ENCODE peak calls at places on chromosomes 4 and X, in nine cellular contexts. One of them, this sample, is unnamed.
A peak's percentile ranks its signal among the peaks of the same experiment; 100 is the strongest.

GRCh38 chr4:106717094-106717493 is 319.0 kb downstream of the DKK2 start:
- DNase-seq in lower lobe of right lung: no peak
- DNase-seq in breast epithelium: no peak
- DNase-seq in cardiac fibroblast: no peak
- DNase-seq in SK-N-SH: no peak
- DNase-seq in AG10803: peak; percentile 86
- DNase-seq in uterus: no peak
- DNase-seq in PC-3: no peak
- DNase-seq in adrenal gland: no peak
- DNase-seq in this sample: no peak

GRCh38 chr4:130395871-130396270 is 1299.9 kb downstream of the C4orf33 start:
- DNase-seq in AG10803: peak; percentile 70
- DNase-seq in cardiac fibroblast: peak; percentile 95
- DNase-seq in uterus: no peak
- DNase-seq in breast epithelium: no peak
- DNase-seq in adrenal gland: no peak
- DNase-seq in lower lobe of right lung: no peak
- DNase-seq in SK-N-SH: no peak
- DNase-seq in PC-3: peak; percentile 73
- DNase-seq in this sample: no peak

GRCh38 chr4:52979020-52979419 is 116.9 kb downstream of the RASL11B start:
- DNase-seq in breast epithelium: no peak
- DNase-seq in lower lobe of right lung: no peak
- DNase-seq in AG10803: no peak
- DNase-seq in cardiac fibroblast: peak; percentile 37
- DNase-seq in uterus: no peak
- DNase-seq in PC-3: peak; percentile 20
- DNase-seq in SK-N-SH: no peak
- DNase-seq in adrenal gland: no peak
- DNase-seq in this sample: no peak

GRCh38 chrX:20029728-20030127 is 38.9 kb upstream of the BCLAF3 start:
- DNase-seq in SK-N-SH: no peak
- DNase-seq in breast epithelium: no peak
- DNase-seq in uterus: no peak
- DNase-seq in adrenal gland: no peak
- DNase-seq in cardiac fibroblast: no peak
- DNase-seq in lower lobe of right lung: no peak
- DNase-seq in AG10803: no peak
- DNase-seq in PC-3: peak; percentile 88
- DNase-seq in this sample: no peak

GRCh38 chrX:77658886-77659285 is 127.1 kb downstream of the ATRX start:
- DNase-seq in adrenal gland: no peak
- DNase-seq in uterus: no peak
- DNase-seq in AG10803: no peak
- DNase-seq in SK-N-SH: no peak
- DNase-seq in PC-3: no peak
- DNase-seq in breast epithelium: no peak
- DNase-seq in lower lobe of right lung: no peak
- DNase-seq in cardiac fibroblast: no peak
- DNase-seq in this sample: no peak

GRCh38 chrX:140053841-140054240 is 88.5 kb upstream of the CXorf66 start:
- DNase-seq in cardiac fibroblast: no peak
- DNase-seq in lower lobe of right lung: no peak
- DNase-seq in adrenal gland: no peak
- DNase-seq in breast epithelium: no peak
- DNase-seq in SK-N-SH: no peak
- DNase-seq in uterus: no peak
- DNase-seq in PC-3: no peak
- DNase-seq in AG10803: no peak
- DNase-seq in this sample: no peak

GRCh38 chr4:149914521-149915115 is 99.0 kb upstream of the IQCM start:
- DNase-seq in SK-N-SH: peak; percentile 69
- DNase-seq in AG10803: peak; percentile 65
- DNase-seq in breast epithelium: no peak
- DNase-seq in uterus: peak; percentile 15
- DNase-seq in PC-3: peak; percentile 66
- DNase-seq in adrenal gland: peak; percentile 42
- DNase-seq in lower lobe of right lung: no peak
- DNase-seq in cardiac fibroblast: peak; percentile 73
- DNase-seq in this sample: peak; percentile 40

GRCh38 chrX:130834149-130834548 is 68.9 kb downstream of the ENOX2 start:
- DNase-seq in uterus: no peak
- DNase-seq in adrenal gland: no peak
- DNase-seq in lower lobe of right lung: no peak
- DNase-seq in PC-3: no peak
- DNase-seq in cardiac fibroblast: no peak
- DNase-seq in SK-N-SH: no peak
- DNase-seq in breast epithelium: no peak
- DNase-seq in AG10803: no peak
- DNase-seq in this sample: no peak

GRCh38 chrX:34810911-34811310 is 131.7 kb upstream of the FAM47B start:
- DNase-seq in breast epithelium: no peak
- DNase-seq in uterus: no peak
- DNase-seq in cardiac fibroblast: no peak
- DNase-seq in adrenal gland: no peak
- DNase-seq in lower lobe of right lung: no peak
- DNase-seq in AG10803: no peak
- DNase-seq in SK-N-SH: no peak
- DNase-seq in PC-3: no peak
- DNase-seq in this sample: no peak

GRCh38 chr4:1938027-1938426 is 66.8 kb downstream of the NSD2 start:
- DNase-seq in AG10803: no peak
- DNase-seq in uterus: no peak
- DNase-seq in lower lobe of right lung: no peak
- DNase-seq in adrenal gland: no peak
- DNase-seq in PC-3: no peak
- DNase-seq in SK-N-SH: no peak
- DNase-seq in breast epithelium: no peak
- DNase-seq in cardiac fibroblast: peak; percentile 20
- DNase-seq in this sample: no peak

GRCh38 chr4:48570646-48571220 is 80.7 kb downstream of the ZAR1 start:
- DNase-seq in PC-3: peak; percentile 34
- DNase-seq in cardiac fibroblast: peak; percentile 80
- DNase-seq in AG10803: peak; percentile 55
- DNase-seq in SK-N-SH: no peak
- DNase-seq in adrenal gland: no peak
- DNase-seq in uterus: no peak
- DNase-seq in breast epithelium: no peak
- DNase-seq in lower lobe of right lung: no peak
- DNase-seq in this sample: no peak

GRCh38 chr4:186669159-186669720 is 54.4 kb downstream of the FAT1 start:
- DNase-seq in breast epithelium: no peak
- DNase-seq in adrenal gland: no peak
- DNase-seq in cardiac fibroblast: peak; percentile 82
- DNase-seq in PC-3: peak; percentile 59
- DNase-seq in SK-N-SH: peak; percentile 36
- DNase-seq in uterus: no peak
- DNase-seq in lower lobe of right lung: no peak
- DNase-seq in AG10803: peak; percentile 89
- DNase-seq in this sample: no peak

DNA sequence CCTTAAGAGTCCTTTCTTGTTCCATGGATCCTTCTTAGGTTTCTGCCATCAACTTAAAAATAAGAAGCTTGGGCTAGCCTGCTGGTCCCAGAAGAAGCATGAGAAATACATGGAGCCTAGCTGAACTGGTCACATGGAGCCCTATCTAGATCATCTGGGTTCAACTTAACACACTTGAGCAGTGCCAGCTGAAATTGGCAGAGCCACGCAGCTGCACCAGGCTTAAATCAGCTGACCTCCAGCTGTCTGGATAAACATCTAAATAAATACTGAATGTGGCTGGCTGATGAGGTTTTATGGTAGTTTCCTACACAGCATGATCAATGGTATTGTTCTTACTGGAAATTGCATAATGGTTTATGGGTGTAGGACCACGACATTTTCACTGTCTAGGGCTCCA is 598.4 kb upstream of the FAM241A start:
- DNase-seq in AG10803: peak; percentile 8
- DNase-seq in SK-N-SH: no peak
- DNase-seq in PC-3: no peak
- DNase-seq in breast epithelium: no peak
- DNase-seq in cardiac fibroblast: no peak
- DNase-seq in uterus: no peak
- DNase-seq in adrenal gland: no peak
- DNase-seq in lower lobe of right lung: no peak
- DNase-seq in this sample: no peak
- TF ChIP-seq CTCF in AG10803: no peak
- TF ChIP-seq CTCF in SK-N-SH: no peak
- TF ChIP-seq CTCF in PC-3: no peak
- TF ChIP-seq CTCF in breast epithelium: no peak
- TF ChIP-seq CTCF in cardiac fibroblast: no peak
- TF ChIP-seq CTCF in uterus: no peak
- TF ChIP-seq CTCF in adrenal gland: no peak
- TF ChIP-seq CTCF in lower lobe of right lung: no peak
- TF ChIP-seq CTCF in this sample: no peak

DNA sequence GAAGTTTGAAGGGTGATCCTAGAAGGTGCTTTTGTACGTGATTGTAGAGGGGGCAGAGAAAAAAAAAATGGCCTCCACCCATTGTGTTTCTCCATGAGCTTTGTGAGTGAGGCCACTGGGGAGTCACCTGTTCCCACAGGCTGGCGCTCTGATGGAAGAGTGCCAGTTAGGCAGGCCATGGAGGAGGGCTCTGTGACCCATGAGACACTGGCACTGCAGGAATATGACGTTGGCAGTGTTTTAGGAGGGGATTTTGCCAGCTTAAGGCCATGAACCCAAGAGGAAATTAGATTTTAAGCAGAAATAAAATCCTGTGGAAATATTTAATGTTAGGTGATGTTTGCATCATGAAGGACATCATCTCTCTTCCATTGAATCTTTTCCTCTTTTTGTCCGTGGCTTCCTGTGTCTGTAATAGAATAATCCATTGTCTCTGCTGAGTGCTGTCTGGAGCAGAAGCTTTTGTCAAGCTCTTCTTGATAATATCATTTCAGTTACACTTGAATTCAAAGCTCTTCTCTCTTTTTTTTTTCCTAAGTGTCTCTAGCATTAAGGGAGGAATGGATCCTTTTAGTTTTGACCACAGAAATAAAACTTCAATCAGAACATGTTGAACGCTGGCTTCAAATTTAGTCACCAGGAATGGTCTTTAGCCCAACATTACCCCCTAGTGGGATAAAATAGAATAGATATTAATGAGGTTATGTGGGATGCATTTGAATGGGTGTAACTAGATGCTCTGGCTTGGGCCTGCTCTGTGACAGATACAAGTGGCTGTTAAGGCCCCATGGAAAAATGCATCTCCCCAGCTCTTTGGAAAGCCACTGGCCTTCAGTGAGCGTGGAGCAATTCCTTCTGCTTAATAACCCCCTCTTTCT is 41.0 kb upstream of the UCP1 start:
- DNase-seq in adrenal gland: peak; percentile 13
- DNase-seq in PC-3: peak; percentile 71
- DNase-seq in lower lobe of right lung: no peak
- DNase-seq in AG10803: peak; percentile 49
- DNase-seq in SK-N-SH: peak; percentile 83
- DNase-seq in uterus: no peak
- DNase-seq in cardiac fibroblast: peak; percentile 70
- DNase-seq in breast epithelium: no peak
- DNase-seq in this sample: peak; percentile 46
- TF ChIP-seq CTCF in adrenal gland: peak; percentile 67
- TF ChIP-seq CTCF in PC-3: peak; percentile 63
- TF ChIP-seq CTCF in lower lobe of right lung: peak; percentile 57
- TF ChIP-seq CTCF in AG10803: peak; percentile 70
- TF ChIP-seq CTCF in SK-N-SH: peak; percentile 68
- TF ChIP-seq CTCF in uterus: peak; percentile 43
- TF ChIP-seq CTCF in cardiac fibroblast: peak; percentile 40
- TF ChIP-seq CTCF in breast epithelium: peak; percentile 64
- TF ChIP-seq CTCF in this sample: peak; percentile 69

DNA sequence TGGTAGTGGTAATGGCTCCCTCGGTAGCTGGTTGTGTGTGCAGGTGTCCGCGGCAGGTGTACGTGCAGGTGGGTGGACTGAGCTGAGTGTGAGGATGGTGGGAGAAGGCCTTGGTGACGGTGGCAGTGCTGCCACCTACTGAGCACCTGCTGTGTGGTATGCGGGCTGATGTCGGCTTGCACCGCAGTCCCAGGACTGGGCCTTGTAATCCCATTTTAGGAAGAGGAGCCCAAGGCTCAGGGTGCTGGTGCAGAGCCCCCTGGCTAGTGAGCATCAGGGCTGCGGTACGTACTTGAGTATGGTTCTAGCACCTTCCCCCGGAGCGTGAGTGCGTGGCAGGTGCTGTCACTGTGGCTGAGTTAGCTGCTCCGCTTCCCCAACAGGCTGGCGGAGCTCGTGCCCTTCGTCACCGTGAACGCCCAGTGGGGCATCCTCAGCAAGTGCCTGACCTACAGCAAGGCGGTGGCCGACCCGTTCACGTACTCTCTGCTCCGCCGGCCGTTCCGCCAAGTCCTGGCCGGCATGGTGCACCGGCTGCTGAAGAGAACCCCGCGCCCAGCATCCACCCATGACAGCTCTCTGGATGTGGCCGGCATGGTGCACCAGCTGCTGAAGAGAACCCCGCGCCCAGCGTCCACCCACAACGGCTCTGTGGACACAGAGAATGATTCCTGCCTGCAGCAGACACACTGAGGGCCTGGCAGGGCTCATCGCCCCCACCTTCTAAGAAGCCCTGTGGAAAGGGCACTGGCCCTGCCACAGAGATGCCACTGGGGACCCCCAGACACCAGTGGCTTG is 5.7 kb upstream of the CPZ start:
- DNase-seq in PC-3: peak; percentile 33
- DNase-seq in uterus: peak; percentile 3
- DNase-seq in cardiac fibroblast: no peak
- DNase-seq in AG10803: no peak
- DNase-seq in breast epithelium: no peak
- DNase-seq in adrenal gland: no peak
- DNase-seq in SK-N-SH: no peak
- DNase-seq in lower lobe of right lung: peak; percentile 37
- DNase-seq in this sample: no peak
- TF ChIP-seq CTCF in PC-3: peak; percentile 61
- TF ChIP-seq CTCF in uterus: no peak
- TF ChIP-seq CTCF in cardiac fibroblast: no peak
- TF ChIP-seq CTCF in AG10803: no peak
- TF ChIP-seq CTCF in breast epithelium: no peak
- TF ChIP-seq CTCF in adrenal gland: no peak
- TF ChIP-seq CTCF in SK-N-SH: no peak
- TF ChIP-seq CTCF in lower lobe of right lung: no peak
- TF ChIP-seq CTCF in this sample: no peak

GRCh38 chr4:100843897-100844296 is 326.1 kb upstream of the EMCN start:
- DNase-seq in AG10803: peak; percentile 20
- DNase-seq in SK-N-SH: no peak
- DNase-seq in cardiac fibroblast: no peak
- DNase-seq in breast epithelium: no peak
- DNase-seq in adrenal gland: no peak
- DNase-seq in lower lobe of right lung: no peak
- DNase-seq in PC-3: no peak
- DNase-seq in uterus: no peak
- DNase-seq in this sample: no peak

GRCh38 chr4:100852326-100852725 is 334.5 kb upstream of the EMCN start:
- DNase-seq in AG10803: no peak
- DNase-seq in SK-N-SH: no peak
- DNase-seq in cardiac fibroblast: no peak
- DNase-seq in PC-3: no peak
- DNase-seq in adrenal gland: no peak
- DNase-seq in lower lobe of right lung: no peak
- DNase-seq in breast epithelium: no peak
- DNase-seq in uterus: no peak
- DNase-seq in this sample: no peak

GRCh38 chr4:100849319-100849718 is 331.5 kb upstream of the EMCN start:
- DNase-seq in lower lobe of right lung: no peak
- DNase-seq in SK-N-SH: no peak
- DNase-seq in adrenal gland: no peak
- DNase-seq in AG10803: no peak
- DNase-seq in PC-3: no peak
- DNase-seq in breast epithelium: no peak
- DNase-seq in cardiac fibroblast: no peak
- DNase-seq in uterus: no peak
- DNase-seq in this sample: no peak

GRCh38 chr4:100848865-100849264 is 331.0 kb upstream of the EMCN start:
- DNase-seq in uterus: no peak
- DNase-seq in AG10803: no peak
- DNase-seq in PC-3: peak; percentile 9
- DNase-seq in adrenal gland: no peak
- DNase-seq in lower lobe of right lung: no peak
- DNase-seq in cardiac fibroblast: no peak
- DNase-seq in SK-N-SH: no peak
- DNase-seq in breast epithelium: no peak
- DNase-seq in this sample: no peak
- TF ChIP-seq CTCF in uterus: no peak
- TF ChIP-seq CTCF in AG10803: no peak
- TF ChIP-seq CTCF in PC-3: peak; percentile 38
- TF ChIP-seq CTCF in adrenal gland: no peak
- TF ChIP-seq CTCF in lower lobe of right lung: no peak
- TF ChIP-seq CTCF in cardiac fibroblast: no peak
- TF ChIP-seq CTCF in SK-N-SH: no peak
- TF ChIP-seq CTCF in breast epithelium: no peak
- TF ChIP-seq CTCF in this sample: no peak

This sample was measured in D721Med.